ENCODE peak calls at places on chromosome 12, in seven cellular contexts. One of them, this sample, is unnamed.

GRCh38 chr12:93573552-93574223 is 1.2 kb downstream of the SOCS2 start:
- DNase-seq in prostate gland: no peak
- DNase-seq in GM23248: peak
- DNase-seq in neural progenitor cell: peak
- DNase-seq in right lobe of liver: no peak
- DNase-seq in substantia nigra: no peak
- DNase-seq in pancreas: no peak
- DNase-seq in this sample: no peak

GRCh38 chr12:89180496-89180895 is 171.8 kb downstream of the DUSP6 start:
- DNase-seq in pancreas: no peak
- DNase-seq in prostate gland: no peak
- DNase-seq in neural progenitor cell: no peak
- DNase-seq in right lobe of liver: no peak
- DNase-seq in GM23248: no peak
- DNase-seq in substantia nigra: no peak
- DNase-seq in this sample: no peak

GRCh38 chr12:93466625-93467350 is 526 bp upstream of the MRPL42 start:
- DNase-seq in pancreas: no peak
- DNase-seq in prostate gland: no peak
- DNase-seq in GM23248: no peak
- DNase-seq in substantia nigra: peak
- DNase-seq in right lobe of liver: no peak
- DNase-seq in neural progenitor cell: no peak
- DNase-seq in this sample: no peak

GRCh38 chr12:49875115-49875720 is 28.5 kb downstream of the FAIM2 start:
- DNase-seq in pancreas: peak
- DNase-seq in neural progenitor cell: no peak
- DNase-seq in right lobe of liver: no peak
- DNase-seq in substantia nigra: no peak
- DNase-seq in GM23248: no peak
- DNase-seq in prostate gland: no peak
- DNase-seq in this sample: no peak

GRCh38 chr12:63420206-63420644 is 248.1 kb downstream of the DPY19L2 start:
- DNase-seq in neural progenitor cell: peak
- DNase-seq in right lobe of liver: no peak
- DNase-seq in substantia nigra: no peak
- DNase-seq in GM23248: peak
- DNase-seq in pancreas: no peak
- DNase-seq in prostate gland: peak
- DNase-seq in this sample: no peak

GRCh38 chr12:55908726-55909512 is 18.8 kb downstream of the PYM1 start:
- DNase-seq in right lobe of liver: no peak
- DNase-seq in GM23248: peak
- DNase-seq in pancreas: no peak
- DNase-seq in prostate gland: peak
- DNase-seq in neural progenitor cell: peak
- DNase-seq in substantia nigra: no peak
- DNase-seq in this sample: no peak

GRCh38 chr12:49580572-49581535 is 12.9 kb upstream of the MCRS1 start:
- DNase-seq in GM23248: peak
- DNase-seq in prostate gland: peak
- DNase-seq in neural progenitor cell: peak
- DNase-seq in pancreas: peak
- DNase-seq in substantia nigra: peak
- DNase-seq in right lobe of liver: no peak
- DNase-seq in this sample: no peak

GRCh38 chr12:30939234-30939633 is 12.7 kb downstream of the TSPAN11 start:
- DNase-seq in substantia nigra: no peak
- DNase-seq in GM23248: no peak
- DNase-seq in neural progenitor cell: no peak
- DNase-seq in pancreas: no peak
- DNase-seq in right lobe of liver: no peak
- DNase-seq in prostate gland: no peak
- DNase-seq in this sample: no peak

GRCh38 chr12:62436164-62436503 is 30.5 kb upstream of the MON2 start:
- DNase-seq in neural progenitor cell: no peak
- DNase-seq in prostate gland: no peak
- DNase-seq in right lobe of liver: no peak
- DNase-seq in substantia nigra: no peak
- DNase-seq in pancreas: peak
- DNase-seq in GM23248: no peak
- DNase-seq in this sample: no peak

GRCh38 chr12:124509676-124510300 is 57.6 kb downstream of the NCOR2 start:
- DNase-seq in right lobe of liver: no peak
- DNase-seq in pancreas: peak
- DNase-seq in neural progenitor cell: peak
- DNase-seq in prostate gland: peak
- DNase-seq in GM23248: peak
- DNase-seq in substantia nigra: peak
- DNase-seq in this sample: no peak

GRCh38 chr12:56222531-56222895 is 791 bp upstream of the RNF41 start:
- DNase-seq in prostate gland: no peak
- DNase-seq in pancreas: no peak
- DNase-seq in neural progenitor cell: no peak
- DNase-seq in GM23248: no peak
- DNase-seq in right lobe of liver: no peak
- DNase-seq in substantia nigra: no peak
- DNase-seq in this sample: no peak

GRCh38 chr12:34402899-34403705 is 380.8 kb downstream of the ALG10 start:
- DNase-seq in right lobe of liver: peak
- DNase-seq in neural progenitor cell: no peak
- DNase-seq in substantia nigra: no peak
- DNase-seq in prostate gland: peak
- DNase-seq in pancreas: peak
- DNase-seq in GM23248: no peak
- DNase-seq in this sample: no peak

GRCh38 chr12:81722004-81722403 is 37.1 kb downstream of the PPFIA2 start:
- DNase-seq in neural progenitor cell: no peak
- DNase-seq in substantia nigra: no peak
- DNase-seq in GM23248: peak
- DNase-seq in pancreas: no peak
- DNase-seq in prostate gland: no peak
- DNase-seq in right lobe of liver: no peak
- DNase-seq in this sample: no peak

GRCh38 chr12:105706321-105706972 is 376.0 kb downstream of the C12orf75 start:
- DNase-seq in neural progenitor cell: peak
- DNase-seq in pancreas: no peak
- DNase-seq in right lobe of liver: no peak
- DNase-seq in prostate gland: no peak
- DNase-seq in substantia nigra: peak
- DNase-seq in GM23248: peak
- DNase-seq in this sample: no peak

GRCh38 chr12:65886996-65887395 is 62.7 kb downstream of the HMGA2 start:
- DNase-seq in GM23248: peak
- DNase-seq in substantia nigra: no peak
- DNase-seq in prostate gland: no peak
- DNase-seq in right lobe of liver: no peak
- DNase-seq in neural progenitor cell: no peak
- DNase-seq in pancreas: no peak
- DNase-seq in this sample: no peak

GRCh38 chr12:76649091-76649490 is 89.5 kb upstream of the OSBPL8 start:
- DNase-seq in GM23248: no peak
- DNase-seq in pancreas: no peak
- DNase-seq in prostate gland: no peak
- DNase-seq in substantia nigra: no peak
- DNase-seq in right lobe of liver: no peak
- DNase-seq in neural progenitor cell: no peak
- DNase-seq in this sample: no peak

GRCh38 chr12:93722757-93723567 is 45.8 kb downstream of the CRADD start:
- DNase-seq in right lobe of liver: no peak
- DNase-seq in GM23248: peak
- DNase-seq in neural progenitor cell: no peak
- DNase-seq in substantia nigra: no peak
- DNase-seq in pancreas: no peak
- DNase-seq in prostate gland: no peak
- DNase-seq in this sample: no peak

DNA sequence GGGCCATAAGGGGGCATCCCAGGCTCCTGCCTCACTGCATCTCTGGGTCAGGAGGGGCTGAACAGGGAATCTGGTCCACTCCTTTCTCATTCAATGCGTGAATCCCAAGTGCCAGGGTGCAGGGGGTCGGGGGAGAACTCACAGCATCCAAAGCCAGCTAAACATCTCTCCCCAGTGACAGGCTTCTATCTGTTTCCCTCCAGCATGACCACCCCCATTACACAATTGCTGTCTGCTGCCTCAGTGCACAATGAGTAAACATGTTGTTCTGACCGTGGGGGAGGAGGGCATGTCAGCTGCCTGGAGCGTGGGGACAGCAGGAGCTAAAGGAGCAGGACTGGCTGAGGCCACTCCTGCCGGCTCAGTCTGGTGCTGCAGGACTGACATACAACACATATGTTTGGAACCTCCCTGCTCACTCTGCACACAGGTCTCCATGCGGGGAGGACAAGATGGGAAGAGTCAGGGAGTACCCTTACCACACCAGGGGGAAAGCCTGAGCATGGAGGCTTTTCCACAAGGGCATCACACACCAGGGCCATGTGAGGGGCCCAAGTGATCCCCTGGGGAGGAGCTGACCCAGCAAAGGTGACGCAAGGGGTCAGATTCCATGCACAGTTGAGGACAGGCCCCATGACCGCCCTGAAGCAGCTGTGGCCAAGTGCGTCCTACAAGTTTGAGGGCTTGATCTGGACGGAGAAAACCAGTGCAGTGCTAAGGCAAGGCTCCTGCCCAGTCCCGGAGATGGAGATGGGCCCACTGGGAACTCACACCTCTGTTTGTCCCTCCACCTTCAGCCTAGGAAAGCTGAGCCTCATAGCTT is 1.4 kb downstream of the TNS2 start:
- DNase-seq in GM23248: peak
- DNase-seq in right lobe of liver: peak
- DNase-seq in neural progenitor cell: no peak
- DNase-seq in prostate gland: peak
- DNase-seq in pancreas: no peak
- DNase-seq in substantia nigra: peak
- DNase-seq in this sample: no peak
- H3K27ac ChIP-seq in GM23248: peak
- H3K27ac ChIP-seq in right lobe of liver: peak
- H3K27ac ChIP-seq in neural progenitor cell: no peak
- H3K27ac ChIP-seq in prostate gland: peak
- H3K27ac ChIP-seq in pancreas: peak
- H3K27ac ChIP-seq in substantia nigra: peak
- H3K27ac ChIP-seq in this sample: no peak

GRCh38 chr12:115336506-115336905 is 652.5 kb upstream of the TBX3 start:
- DNase-seq in GM23248: no peak
- DNase-seq in prostate gland: no peak
- DNase-seq in substantia nigra: no peak
- DNase-seq in neural progenitor cell: no peak
- DNase-seq in pancreas: no peak
- DNase-seq in right lobe of liver: no peak
- DNase-seq in this sample: no peak
- H3K27ac ChIP-seq in GM23248: no peak
- H3K27ac ChIP-seq in prostate gland: no peak
- H3K27ac ChIP-seq in substantia nigra: no peak
- H3K27ac ChIP-seq in neural progenitor cell: no peak
- H3K27ac ChIP-seq in pancreas: no peak
- H3K27ac ChIP-seq in right lobe of liver: no peak
- H3K27ac ChIP-seq in this sample: no peak

GRCh38 chr12:47878293-47878917 is 26.4 kb downstream of the VDR start:
- DNase-seq in substantia nigra: no peak
- DNase-seq in pancreas: no peak
- DNase-seq in prostate gland: no peak
- DNase-seq in right lobe of liver: no peak
- DNase-seq in GM23248: no peak
- DNase-seq in neural progenitor cell: no peak
- DNase-seq in this sample: no peak

GRCh38 chr12:47875732-47876131 is 29.1 kb downstream of the VDR start:
- DNase-seq in substantia nigra: no peak
- DNase-seq in right lobe of liver: no peak
- DNase-seq in pancreas: no peak
- DNase-seq in neural progenitor cell: no peak
- DNase-seq in prostate gland: no peak
- DNase-seq in GM23248: no peak
- DNase-seq in this sample: no peak

GRCh38 chr12:47876404-47876960 is 28.3 kb downstream of the VDR start:
- DNase-seq in prostate gland: no peak
- DNase-seq in GM23248: peak
- DNase-seq in pancreas: no peak
- DNase-seq in neural progenitor cell: no peak
- DNase-seq in substantia nigra: no peak
- DNase-seq in right lobe of liver: no peak
- DNase-seq in this sample: peak

GRCh38 chr12:47878918-47879481 is 25.8 kb downstream of the VDR start:
- DNase-seq in pancreas: no peak
- DNase-seq in prostate gland: no peak
- DNase-seq in right lobe of liver: no peak
- DNase-seq in neural progenitor cell: no peak
- DNase-seq in substantia nigra: no peak
- DNase-seq in GM23248: no peak
- DNase-seq in this sample: no peak

DNA sequence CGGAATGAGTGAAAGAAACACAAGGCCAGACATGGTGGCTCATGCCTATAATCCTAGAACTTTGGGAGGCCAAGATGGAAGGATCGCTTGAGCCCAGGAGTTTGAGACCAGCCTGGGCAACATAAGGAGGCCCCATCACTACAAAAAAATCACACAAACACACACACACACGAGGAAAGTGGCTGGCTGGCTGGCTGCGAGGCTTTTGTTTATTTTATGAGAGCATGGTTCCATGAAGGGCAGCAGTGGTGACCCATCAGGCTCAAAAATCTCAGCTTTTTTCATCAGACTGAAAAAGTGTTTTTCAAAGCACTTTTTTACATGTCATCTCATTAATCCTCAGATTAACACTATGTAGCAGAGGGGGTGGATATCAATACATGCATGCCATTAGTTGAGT is 27.7 kb downstream of the VDR start:
- DNase-seq in prostate gland: no peak
- DNase-seq in GM23248: no peak
- DNase-seq in substantia nigra: no peak
- DNase-seq in pancreas: no peak
- DNase-seq in neural progenitor cell: no peak
- DNase-seq in right lobe of liver: no peak
- DNase-seq in this sample: no peak
- H3K27ac ChIP-seq in prostate gland: no peak
- H3K27ac ChIP-seq in GM23248: no peak
- H3K27ac ChIP-seq in substantia nigra: no peak
- H3K27ac ChIP-seq in pancreas: no peak
- H3K27ac ChIP-seq in neural progenitor cell: no peak
- H3K27ac ChIP-seq in right lobe of liver: no peak
- H3K27ac ChIP-seq in this sample: peak

GRCh38 chr12:121230538-121230907 is 20.6 kb downstream of the P2RX4 start:
- DNase-seq in substantia nigra: no peak
- DNase-seq in GM23248: no peak
- DNase-seq in neural progenitor cell: no peak
- DNase-seq in prostate gland: no peak
- DNase-seq in right lobe of liver: no peak
- DNase-seq in pancreas: peak
- DNase-seq in this sample: no peak

GRCh38 chr12:121226399-121226798 is 16.5 kb downstream of the P2RX4 start:
- DNase-seq in substantia nigra: no peak
- DNase-seq in GM23248: no peak
- DNase-seq in pancreas: no peak
- DNase-seq in neural progenitor cell: no peak
- DNase-seq in right lobe of liver: no peak
- DNase-seq in prostate gland: no peak
- DNase-seq in this sample: no peak

GRCh38 chr12:121224591-121224990 is 14.7 kb downstream of the P2RX4 start:
- DNase-seq in GM23248: no peak
- DNase-seq in pancreas: peak
- DNase-seq in right lobe of liver: no peak
- DNase-seq in prostate gland: no peak
- DNase-seq in substantia nigra: no peak
- DNase-seq in neural progenitor cell: no peak
- DNase-seq in this sample: no peak

GRCh38 chr12:121228919-121229650 is 19.2 kb downstream of the P2RX4 start:
- DNase-seq in neural progenitor cell: no peak
- DNase-seq in pancreas: peak
- DNase-seq in right lobe of liver: no peak
- DNase-seq in GM23248: no peak
- DNase-seq in substantia nigra: no peak
- DNase-seq in prostate gland: no peak
- DNase-seq in this sample: no peak

GRCh38 chr12:121227294-121227693 is 17.4 kb downstream of the P2RX4 start:
- DNase-seq in substantia nigra: no peak
- DNase-seq in right lobe of liver: peak
- DNase-seq in GM23248: no peak
- DNase-seq in neural progenitor cell: no peak
- DNase-seq in pancreas: peak
- DNase-seq in prostate gland: peak
- DNase-seq in this sample: peak
- H3K27ac ChIP-seq in substantia nigra: no peak
- H3K27ac ChIP-seq in right lobe of liver: peak
- H3K27ac ChIP-seq in GM23248: no peak
- H3K27ac ChIP-seq in neural progenitor cell: no peak
- H3K27ac ChIP-seq in pancreas: peak
- H3K27ac ChIP-seq in prostate gland: peak
- H3K27ac ChIP-seq in this sample: no peak

This sample was measured in epithelial cell of prostate.